ENCODE peak calls at places on chromosomes 5 and 9, in six cellular contexts. One of them, this sample, is unnamed.

GRCh38 chr9:98401140-98402025 is 145.9 kb upstream of the TBC1D2 start:
- DNase-seq in SK-N-SH: no peak
- DNase-seq in HL-60: no peak
- DNase-seq in iPS DF 6.9: no peak
- DNase-seq in GM23248: peak; percentile 14
- DNase-seq in GM23338: peak; percentile 9
- DNase-seq in this sample: no peak

GRCh38 chr9:93267681-93268505 is 84.0 kb downstream of the WNK2 start:
- DNase-seq in SK-N-SH: peak; percentile 9
- DNase-seq in HL-60: no peak
- DNase-seq in iPS DF 6.9: no peak
- DNase-seq in GM23248: no peak
- DNase-seq in GM23338: no peak
- DNase-seq in this sample: peak; percentile 45

GRCh38 chr5:74182603-74183002 is 457.9 kb downstream of the ENC1 start:
- DNase-seq in SK-N-SH: no peak
- DNase-seq in HL-60: no peak
- DNase-seq in iPS DF 6.9: no peak
- DNase-seq in GM23248: no peak
- DNase-seq in GM23338: no peak
- DNase-seq in this sample: no peak

GRCh38 chr9:124345063-124345462 is 70.2 kb downstream of the PSMB7 start:
- DNase-seq in SK-N-SH: no peak
- DNase-seq in HL-60: no peak
- DNase-seq in iPS DF 6.9: no peak
- DNase-seq in GM23248: no peak
- DNase-seq in GM23338: no peak
- DNase-seq in this sample: peak; percentile 20

GRCh38 chr9:111481885-111482636 is 2.1 kb downstream of the ECPAS start:
- DNase-seq in SK-N-SH: no peak
- DNase-seq in HL-60: no peak
- DNase-seq in iPS DF 6.9: no peak
- DNase-seq in GM23248: peak; percentile 55
- DNase-seq in GM23338: peak; percentile 32
- DNase-seq in this sample: no peak

GRCh38 chr9:34559616-34560546 is 29.6 kb downstream of the CNTFR start:
- DNase-seq in SK-N-SH: peak; percentile 79
- DNase-seq in HL-60: no peak
- DNase-seq in iPS DF 6.9: no peak
- DNase-seq in GM23248: peak; percentile 81
- DNase-seq in GM23338: no peak
- DNase-seq in this sample: no peak

GRCh38 chr9:7094052-7094451 is 336.3 kb downstream of the KDM4C start:
- DNase-seq in SK-N-SH: peak; percentile 17
- DNase-seq in HL-60: no peak
- DNase-seq in iPS DF 6.9: no peak
- DNase-seq in GM23248: peak; percentile 23
- DNase-seq in GM23338: peak; percentile 71
- DNase-seq in this sample: no peak

GRCh38 chr5:169628891-169629290 is 8.2 kb upstream of the DOCK2 start:
- DNase-seq in SK-N-SH: no peak
- DNase-seq in HL-60: no peak
- DNase-seq in iPS DF 6.9: no peak
- DNase-seq in GM23248: peak; percentile 90
- DNase-seq in GM23338: no peak
- DNase-seq in this sample: no peak

GRCh38 chr5:170634236-170634990 is 130.6 kb downstream of the KCNIP1 start:
- DNase-seq in SK-N-SH: no peak
- DNase-seq in HL-60: no peak
- DNase-seq in iPS DF 6.9: no peak
- DNase-seq in GM23248: no peak
- DNase-seq in GM23338: peak; percentile 46
- DNase-seq in this sample: no peak

DNA sequence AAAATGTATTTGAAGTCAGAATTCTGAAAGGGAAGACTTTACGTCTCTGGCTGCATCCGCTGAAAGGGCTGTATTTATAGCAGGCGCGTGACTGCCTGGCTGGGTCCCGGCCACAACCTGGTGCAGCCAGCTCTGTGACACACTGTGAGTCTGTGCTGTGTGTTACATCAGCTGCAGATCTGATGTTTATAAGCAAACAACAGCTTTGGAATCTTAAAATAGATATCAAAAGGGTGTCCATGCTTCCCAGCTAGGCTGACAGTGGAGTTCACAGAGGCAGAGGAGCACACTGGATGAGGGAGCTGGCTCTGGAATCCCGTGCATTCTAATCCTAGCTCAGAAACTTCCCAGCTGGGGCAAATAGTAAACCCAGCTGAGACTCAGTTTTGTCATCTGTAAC is 433.4 kb upstream of the BRINP1 start:
- DNase-seq in SK-N-SH: no peak
- DNase-seq in HL-60: no peak
- DNase-seq in iPS DF 6.9: no peak
- DNase-seq in GM23248: peak; percentile 94
- DNase-seq in GM23338: peak; percentile 3
- DNase-seq in this sample: peak; percentile 45
- H3K27ac ChIP-seq in SK-N-SH: no peak overlapping the region
- H3K27ac ChIP-seq in HL-60: no peak overlapping the region
- H3K27ac ChIP-seq in iPS DF 6.9: no peak overlapping the region
- H3K27ac ChIP-seq in GM23248: peak overlapping the region; percentile 82
- H3K27ac ChIP-seq in GM23338: no peak overlapping the region
- H3K27ac ChIP-seq in this sample: peak overlapping the region; percentile 25

GRCh38 chr5:152125806-152126205 is 201.2 kb upstream of the GLRA1 start:
- DNase-seq in SK-N-SH: no peak
- DNase-seq in HL-60: no peak
- DNase-seq in iPS DF 6.9: no peak
- DNase-seq in GM23248: no peak
- DNase-seq in GM23338: no peak
- DNase-seq in this sample: no peak
- H3K27ac ChIP-seq in SK-N-SH: no peak overlapping the region
- H3K27ac ChIP-seq in HL-60: no peak overlapping the region
- H3K27ac ChIP-seq in iPS DF 6.9: no peak overlapping the region
- H3K27ac ChIP-seq in GM23248: no peak overlapping the region
- H3K27ac ChIP-seq in GM23338: no peak overlapping the region
- H3K27ac ChIP-seq in this sample: no peak overlapping the region

GRCh38 chr9:131236161-131236560 is 40.1 kb downstream of the FAM78A start:
- DNase-seq in SK-N-SH: no peak
- DNase-seq in HL-60: no peak
- DNase-seq in iPS DF 6.9: no peak
- DNase-seq in GM23248: no peak
- DNase-seq in GM23338: no peak
- DNase-seq in this sample: no peak
- H3K27ac ChIP-seq in SK-N-SH: peak overlapping the region; percentile 50
- H3K27ac ChIP-seq in HL-60: no peak overlapping the region
- H3K27ac ChIP-seq in iPS DF 6.9: no peak overlapping the region
- H3K27ac ChIP-seq in GM23248: no peak overlapping the region
- H3K27ac ChIP-seq in GM23338: no peak overlapping the region
- H3K27ac ChIP-seq in this sample: no peak overlapping the region

GRCh38 chr5:80082731-80083114 is 47.6 kb downstream of the THBS4 start:
- DNase-seq in SK-N-SH: peak; percentile 59
- DNase-seq in HL-60: peak; percentile 16
- DNase-seq in iPS DF 6.9: peak; percentile 61
- DNase-seq in GM23248: peak; percentile 94
- DNase-seq in GM23338: peak; percentile 89
- DNase-seq in this sample: peak; percentile 76
- H3K27ac ChIP-seq in SK-N-SH: no peak overlapping the region
- H3K27ac ChIP-seq in HL-60: no peak overlapping the region
- H3K27ac ChIP-seq in iPS DF 6.9: no peak overlapping the region
- H3K27ac ChIP-seq in GM23248: peak overlapping the region; percentile 64
- H3K27ac ChIP-seq in GM23338: no peak overlapping the region
- H3K27ac ChIP-seq in this sample: peak overlapping the region; percentile 32

GRCh38 chr5:108548684-108549596 is 167.0 kb upstream of the FBXL17 start:
- DNase-seq in SK-N-SH: no peak
- DNase-seq in HL-60: no peak
- DNase-seq in iPS DF 6.9: no peak
- DNase-seq in GM23248: no peak
- DNase-seq in GM23338: no peak
- DNase-seq in this sample: no peak
- H3K27ac ChIP-seq in SK-N-SH: no peak overlapping the region
- H3K27ac ChIP-seq in HL-60: no peak overlapping the region
- H3K27ac ChIP-seq in iPS DF 6.9: no peak overlapping the region
- H3K27ac ChIP-seq in GM23248: no peak overlapping the region
- H3K27ac ChIP-seq in GM23338: no peak overlapping the region
- H3K27ac ChIP-seq in this sample: no peak overlapping the region